ENCODE peak calls at places on chromosome 9, in seven cellular contexts. N is HEK293T; O is nephron progenitor cell; I is T follicular helper cell; M is Right ventricle myocardium superior; E is stimulated activated CD8-positive, alpha-beta memory T cell treated with anti-CD3 and anti-CD28 coated beads, Interleukin-15, amount 100 ng/mL, for 4 hours; U is AG08395. Y is an unnamed sample.

GRCh38 chr9:126609711-126610388 is 3.9 kb upstream of the LMX1B start:
- DNase-seq in N (no peak), O (no peak), I (no peak), M (no peak), E (no peak), U (no peak), Y (no peak)

GRCh38 chr9:22053178-22053577 is 44.1 kb upstream of the CDKN2B start:
- DNase-seq in N (no peak), O (no peak), I (no peak), M (no peak), E (no peak), U (no peak), Y (no peak)

GRCh38 chr9:123569343-123569694 is 213.3 kb downstream of the CRB2 start:
- DNase-seq in N (no peak), O (no peak), I (no peak), M (no peak), E (no peak), U (peak; percentile 41), Y (no peak)

GRCh38 chr9:133822439-133823065 is 84.4 kb upstream of the SARDH start:
- DNase-seq in N (no peak), O (no peak), I (no peak), M (no peak), E (no peak), U (no peak), Y (no peak)

GRCh38 chr9:109297899-109298298 is 23.0 kb downstream of the EPB41L4B start:
- DNase-seq in N (no peak), O (no peak), I (no peak), M (no peak), E (no peak), U (no peak), Y (no peak)

GRCh38 chr9:98658965-98659364 is 49.8 kb downstream of the GABBR2 start:
- DNase-seq in N (no peak), O (no peak), I (no peak), M (no peak), E (no peak), U (peak; percentile 51), Y (no peak)

GRCh38 chr9:109013678-109014145 is 413 bp upstream of the CTNNAL1 start:
- DNase-seq in N (no peak), O (no peak), I (no peak), M (no peak), E (no peak), U (peak; percentile 59), Y (no peak)

GRCh38 chr9:104907278-104907951 is 20.5 kb downstream of the ABCA1 start:
- DNase-seq in N (no peak), O (no peak), I (no peak), M (peak; percentile 49), E (no peak), U (peak; percentile 74), Y (no peak)

GRCh38 chr9:22201256-22201655 is 192.2 kb upstream of the CDKN2B start:
- DNase-seq in N (no peak), O (no peak), I (no peak), M (no peak), E (no peak), U (no peak), Y (no peak)

GRCh38 chr9:23492126-23493002 is 333.7 kb downstream of the ELAVL2 start:
- DNase-seq in N (peak; percentile 44), O (peak; percentile 17), I (no peak), M (no peak), E (no peak), U (peak; percentile 9), Y (peak; percentile 40)

GRCh38 chr9:126373241-126373640 is 46.6 kb downstream of the MVB12B start:
- DNase-seq in N (no peak), O (no peak), I (no peak), M (no peak), E (no peak), U (peak; percentile 37), Y (no peak)

GRCh38 chr9:19634881-19635280 is 154.0 kb downstream of the SLC24A2 start:
- DNase-seq in N (no peak), O (no peak), I (no peak), M (no peak), E (no peak), U (no peak), Y (no peak)

GRCh38 chr9:116280529-116280928 is 126.9 kb downstream of the PAPPA start:
- DNase-seq in N (no peak), O (no peak), I (no peak), M (no peak), E (no peak), U (no peak), Y (no peak)